ENCODE peak calls at places on chromosome 1, in six cellular contexts. A is GM12891, C is SK-MEL-5, Y is GM19239, K is Caco-2, S is lower leg skin. E is an unnamed sample.
A peak's percentile ranks its signal among the peaks of the same experiment; 100 is the strongest.

GRCh38 chr1:154384650-154385557 is 20.2 kb upstream of the IL6R start:
- DNase-seq in C (no peak), A (no peak), Y (no peak), S (no peak), K (no peak), E (no peak)

GRCh38 chr1:171740987-171741871 is 636 bp downstream of the VAMP4 start:
- DNase-seq in S (peak; percentile 42), C (peak; percentile 46), Y (peak; percentile 17), K (peak; percentile 49), A (peak; percentile 30), E (peak; percentile 57)

GRCh38 chr1:9652379-9653194 is 1.1 kb downstream of the PIK3CD start:
- DNase-seq in K (no peak), S (no peak), Y (no peak), C (no peak), A (no peak), E (no peak)

GRCh38 chr1:182217967-182218366 is 156.5 kb upstream of the ZNF648 start:
- DNase-seq in Y (no peak), A (no peak), K (no peak), S (no peak), C (no peak), E (no peak)

GRCh38 chr1:42935313-42935624 is 23.4 kb downstream of the SLC2A1 start:
- DNase-seq in A (no peak), C (no peak), S (no peak), Y (no peak), K (no peak), E (no peak)

GRCh38 chr1:215749423-215749822 is 182.3 kb downstream of the KCTD3 start:
- DNase-seq in K (no peak), Y (no peak), C (no peak), A (no peak), S (no peak), E (no peak)

GRCh38 chr1:206937437-206937836 is 8.8 kb downstream of the PIGR start:
- DNase-seq in Y (no peak), A (no peak), C (no peak), S (no peak), K (no peak), E (no peak)

GRCh38 chr1:226479432-226479831 is 69.1 kb upstream of the STUM start:
- DNase-seq in Y (no peak), A (no peak), C (no peak), K (peak; percentile 69), S (no peak), E (no peak)

GRCh38 chr1:160365325-160365724 is 1.5 kb upstream of the NHLH1 start:
- DNase-seq in C (no peak), Y (no peak), A (no peak), S (no peak), K (no peak), E (no peak)

GRCh38 chr1:5643360-5644090 is 348.7 kb downstream of the NPHP4 start:
- DNase-seq in C (no peak), A (no peak), Y (no peak), S (no peak), K (no peak), E (no peak)

GRCh38 chr1:156104065-156104810 is 10.3 kb upstream of the LMNA start:
- DNase-seq in C (no peak), K (no peak), A (no peak), S (peak; percentile 89), Y (no peak), E (no peak)

GRCh38 chr1:37480125-37480466 is 5.7 kb downstream of the ZC3H12A start:
- DNase-seq in Y (no peak), C (no peak), S (no peak), A (no peak), K (no peak), E (no peak)

GRCh38 chr1:84724128-84724860 is 34.0 kb upstream of the SSX2IP start:
- DNase-seq in C (peak; percentile 69), A (no peak), S (no peak), K (no peak), Y (no peak), E (no peak)

GRCh38 chr1:93148001-93148400 is 32.2 kb downstream of the TMED5 start:
- DNase-seq in C (no peak), Y (no peak), A (no peak), K (no peak), S (no peak), E (no peak)

GRCh38 chr1:95287078-95287477 is 53.1 kb downstream of the RWDD3 start:
- DNase-seq in C (peak; percentile 68), A (no peak), K (no peak), Y (no peak), S (no peak), E (no peak)

GRCh38 chr1:177310326-177310725 is 139.6 kb downstream of the BRINP2 start:
- DNase-seq in A (no peak), C (peak; percentile 49), Y (no peak), S (no peak), K (no peak), E (no peak)

GRCh38 chr1:53188099-53188498 is 8.5 kb upstream of the CPT2 start:
- DNase-seq in K (no peak), C (no peak), S (no peak), A (no peak), Y (no peak), E (no peak)

GRCh38 chr1:156480411-156481192 is 20.0 kb downstream of the MEF2D start:
- DNase-seq in K (peak; percentile 52), Y (peak; percentile 92), C (peak; percentile 59), S (no peak), A (peak; percentile 90), E (no peak)

GRCh38 chr1:222038971-222039370 is 297.1 kb upstream of the DUSP10 start:
- DNase-seq in A (no peak), S (no peak), Y (no peak), K (no peak), C (no peak), E (no peak)

GRCh38 chr1:4655674-4656532 is 1.5 kb downstream of the AJAP1 start:
- DNase-seq in S (peak; percentile 28), Y (no peak), K (peak; percentile 47), A (no peak), C (peak; percentile 55), E (no peak)

GRCh38 chr1:248858096-248858890 is 592 bp downstream of the ZNF692 start:
- DNase-seq in Y (no peak), S (no peak), A (peak; percentile 66), K (peak; percentile 93), C (peak; percentile 71), E (peak; percentile 76)

GRCh38 chr1:113616201-113616600 is 143.1 kb downstream of the PHTF1 start:
- DNase-seq in C (no peak), A (no peak), S (no peak), K (no peak), Y (no peak), E (no peak)

GRCh38 chr1:9473032-9473792 is 66.1 kb upstream of the SLC25A33 start:
- DNase-seq in Y (no peak), K (peak; percentile 30), A (no peak), C (peak; percentile 41), S (peak; percentile 90), E (no peak)

GRCh38 chr1:24337455-24337854 is 18.3 kb downstream of the GRHL3 start:
- DNase-seq in Y (no peak), A (no peak), S (no peak), C (no peak), K (no peak), E (no peak)

GRCh38 chr1:147600119-147601111 is 59.1 kb downstream of the BCL9 start:
- DNase-seq in C (peak; percentile 33), S (no peak), Y (no peak), K (no peak), A (no peak), E (peak; percentile 86)

GRCh38 chr1:174954686-174955669 is 44.8 kb upstream of the CACYBP start:
- DNase-seq in Y (no peak), S (no peak), K (no peak), A (no peak), C (no peak), E (no peak)

GRCh38 chr1:226632169-226632884 is 83.8 kb downstream of the STUM start:
- DNase-seq in Y (no peak), K (no peak), C (no peak), A (no peak), S (no peak), E (no peak)

GRCh38 chr1:246117066-246117791 is 389.9 kb downstream of the SMYD3 start:
- DNase-seq in A (peak; percentile 20), C (peak; percentile 70), Y (peak; percentile 14), K (peak; percentile 49), S (no peak), E (peak; percentile 34)

GRCh38 chr1:109263597-109264378 is 14.4 kb downstream of the CELSR2 start:
- DNase-seq in K (peak; percentile 92), Y (peak; percentile 97), A (peak; percentile 82), C (peak; percentile 90), S (peak; percentile 73), E (peak; percentile 60)

GRCh38 chr1:202852163-202852904 is 36.6 kb downstream of the RABIF start:
- DNase-seq in K (peak; percentile 73), S (no peak), A (peak; percentile 59), C (peak; percentile 91), Y (no peak), E (peak; percentile 67)

E was measured in HAP-1.